ENCODE peak calls at places on chromosomes 3 and 15, in six cellular contexts. One of them, this sample, is unnamed.

GRCh38 chr3:129571605-129572547 is 28.9 kb downstream of the H1-8 start:
- DNase-seq in SK-N-SH: no peak
- DNase-seq in HCT116: no peak
- DNase-seq in HepG2: no peak
- DNase-seq in H1: no peak
- DNase-seq in K562: no peak
- DNase-seq in this sample: no peak

GRCh38 chr3:72560857-72561675 is 287.2 kb downstream of the SHQ1 start:
- DNase-seq in SK-N-SH: no peak
- DNase-seq in HCT116: no peak
- DNase-seq in HepG2: no peak
- DNase-seq in H1: no peak
- DNase-seq in K562: no peak
- DNase-seq in this sample: no peak

GRCh38 chr15:98711810-98712209 is 63.5 kb downstream of the IGF1R start:
- DNase-seq in SK-N-SH: no peak
- DNase-seq in HCT116: no peak
- DNase-seq in HepG2: no peak
- DNase-seq in H1: no peak
- DNase-seq in K562: no peak
- DNase-seq in this sample: no peak

GRCh38 chr3:72346526-72346926 is 501.7 kb downstream of the SHQ1 start:
- DNase-seq in SK-N-SH: no peak
- DNase-seq in HCT116: no peak
- DNase-seq in HepG2: no peak
- DNase-seq in H1: no peak
- DNase-seq in K562: no peak
- DNase-seq in this sample: no peak

GRCh38 chr3:134743006-134743405 is 52.1 kb upstream of the EPHB1 start:
- DNase-seq in SK-N-SH: no peak
- DNase-seq in HCT116: no peak
- DNase-seq in HepG2: no peak
- DNase-seq in H1: no peak
- DNase-seq in K562: no peak
- DNase-seq in this sample: peak; percentile 30

GRCh38 chr3:146159037-146159436 is 1.9 kb downstream of the PLOD2 start:
- DNase-seq in SK-N-SH: no peak
- DNase-seq in HCT116: no peak
- DNase-seq in HepG2: no peak
- DNase-seq in H1: no peak
- DNase-seq in K562: no peak
- DNase-seq in this sample: no peak

GRCh38 chr15:50953302-50953701 is 44.8 kb downstream of the AP4E1 start:
- DNase-seq in SK-N-SH: no peak
- DNase-seq in HCT116: peak; percentile 10
- DNase-seq in HepG2: no peak
- DNase-seq in H1: no peak
- DNase-seq in K562: no peak
- DNase-seq in this sample: no peak

GRCh38 chr3:58178528-58179234 is 32.1 kb downstream of the DNASE1L3 start:
- DNase-seq in SK-N-SH: no peak
- DNase-seq in HCT116: no peak
- DNase-seq in HepG2: no peak
- DNase-seq in H1: no peak
- DNase-seq in K562: no peak
- DNase-seq in this sample: peak; percentile 30

GRCh38 chr3:187082976-187083375 is 56.3 kb downstream of the RPL39L start:
- DNase-seq in SK-N-SH: no peak
- DNase-seq in HCT116: no peak
- DNase-seq in HepG2: no peak
- DNase-seq in H1: no peak
- DNase-seq in K562: no peak
- DNase-seq in this sample: no peak

GRCh38 chr3:69320867-69321266 is 65.0 kb downstream of the FRMD4B start:
- DNase-seq in SK-N-SH: no peak
- DNase-seq in HCT116: no peak
- DNase-seq in HepG2: no peak
- DNase-seq in H1: no peak
- DNase-seq in K562: no peak
- DNase-seq in this sample: no peak

GRCh38 chr3:38343797-38344594 is 2.6 kb upstream of the XYLB start:
- DNase-seq in SK-N-SH: peak; percentile 30
- DNase-seq in HCT116: no peak
- DNase-seq in HepG2: no peak
- DNase-seq in H1: no peak
- DNase-seq in K562: no peak
- DNase-seq in this sample: no peak

GRCh38 chr15:77819271-77819806 is 186.6 kb upstream of the LINGO1 start:
- DNase-seq in SK-N-SH: peak; percentile 79
- DNase-seq in HCT116: no peak
- DNase-seq in HepG2: no peak
- DNase-seq in H1: peak; percentile 61
- DNase-seq in K562: no peak
- DNase-seq in this sample: no peak

GRCh38 chr3:150890831-150891230 is 14.4 kb downstream of the MINDY4B start:
- DNase-seq in SK-N-SH: no peak
- DNase-seq in HCT116: no peak
- DNase-seq in HepG2: no peak
- DNase-seq in H1: no peak
- DNase-seq in K562: no peak
- DNase-seq in this sample: no peak

GRCh38 chr3:57227930-57228733 is 603 bp downstream of the APPL1 start:
- DNase-seq in SK-N-SH: peak; percentile 59
- DNase-seq in HCT116: no peak
- DNase-seq in HepG2: no peak
- DNase-seq in H1: peak; percentile 56
- DNase-seq in K562: peak; percentile 48
- DNase-seq in this sample: peak; percentile 58

GRCh38 chr3:99896482-99896881 is 78.8 kb downstream of the CMSS1 start:
- DNase-seq in SK-N-SH: no peak
- DNase-seq in HCT116: no peak
- DNase-seq in HepG2: no peak
- DNase-seq in H1: no peak
- DNase-seq in K562: no peak
- DNase-seq in this sample: no peak

GRCh38 chr3:108380128-108380795 is 83.9 kb downstream of the HHLA2 start:
- DNase-seq in SK-N-SH: no peak
- DNase-seq in HCT116: no peak
- DNase-seq in HepG2: no peak
- DNase-seq in H1: no peak
- DNase-seq in K562: no peak
- DNase-seq in this sample: no peak

GRCh38 chr3:115518100-115518852 is 105.0 kb upstream of the GAP43 start:
- DNase-seq in SK-N-SH: peak; percentile 83
- DNase-seq in HCT116: peak; percentile 19
- DNase-seq in HepG2: no peak
- DNase-seq in H1: no peak
- DNase-seq in K562: no peak
- DNase-seq in this sample: no peak

GRCh38 chr15:53665930-53666329 is 93.5 kb downstream of the WDR72 start:
- DNase-seq in SK-N-SH: no peak
- DNase-seq in HCT116: no peak
- DNase-seq in HepG2: peak; percentile 18
- DNase-seq in H1: no peak
- DNase-seq in K562: no peak
- DNase-seq in this sample: peak; percentile 22

GRCh38 chr3:187987919-187988318 is 166.0 kb upstream of the LPP start:
- DNase-seq in SK-N-SH: no peak
- DNase-seq in HCT116: no peak
- DNase-seq in HepG2: no peak
- DNase-seq in H1: no peak
- DNase-seq in K562: no peak
- DNase-seq in this sample: no peak

GRCh38 chr15:91942676-91943417 is 89.3 kb downstream of the SLCO3A1 start:
- DNase-seq in SK-N-SH: no peak
- DNase-seq in HCT116: peak; percentile 28
- DNase-seq in HepG2: peak; percentile 27
- DNase-seq in H1: no peak
- DNase-seq in K562: no peak
- DNase-seq in this sample: peak; percentile 31

GRCh38 chr15:61715082-61715481 is 345.2 kb downstream of the VPS13C start:
- DNase-seq in SK-N-SH: no peak
- DNase-seq in HCT116: no peak
- DNase-seq in HepG2: no peak
- DNase-seq in H1: no peak
- DNase-seq in K562: no peak
- DNase-seq in this sample: peak; percentile 61

GRCh38 chr3:102141096-102141912 is 292.0 kb downstream of the NFKBIZ start:
- DNase-seq in SK-N-SH: no peak
- DNase-seq in HCT116: no peak
- DNase-seq in HepG2: no peak
- DNase-seq in H1: no peak
- DNase-seq in K562: no peak
- DNase-seq in this sample: no peak

GRCh38 chr15:84865074-84865569 is 19.3 kb upstream of the SLC28A1 start:
- DNase-seq in SK-N-SH: no peak
- DNase-seq in HCT116: no peak
- DNase-seq in HepG2: no peak
- DNase-seq in H1: no peak
- DNase-seq in K562: no peak
- DNase-seq in this sample: no peak

GRCh38 chr15:48507416-48508065 is 138.0 kb downstream of the FBN1 start:
- DNase-seq in SK-N-SH: peak; percentile 42
- DNase-seq in HCT116: peak; percentile 47
- DNase-seq in HepG2: peak; percentile 43
- DNase-seq in H1: no peak
- DNase-seq in K562: peak; percentile 62
- DNase-seq in this sample: peak; percentile 14

GRCh38 chr15:91263632-91264477 is 163.8 kb downstream of the SV2B start:
- DNase-seq in SK-N-SH: no peak
- DNase-seq in HCT116: no peak
- DNase-seq in HepG2: no peak
- DNase-seq in H1: no peak
- DNase-seq in K562: no peak
- DNase-seq in this sample: peak; percentile 58

GRCh38 chr3:10294030-10294591 is 1.4 kb upstream of the GHRL start:
- DNase-seq in SK-N-SH: no peak
- DNase-seq in HCT116: no peak
- DNase-seq in HepG2: no peak
- DNase-seq in H1: no peak
- DNase-seq in K562: no peak
- DNase-seq in this sample: no peak

GRCh38 chr3:192915306-192915705 is 2.4 kb downstream of the MB21D2 start:
- DNase-seq in SK-N-SH: peak; percentile 21
- DNase-seq in HCT116: no peak
- DNase-seq in HepG2: peak; percentile 41
- DNase-seq in H1: no peak
- DNase-seq in K562: no peak
- DNase-seq in this sample: peak; percentile 56

GRCh38 chr15:90877996-90878395 is 6.3 kb upstream of the FES start:
- DNase-seq in SK-N-SH: no peak
- DNase-seq in HCT116: no peak
- DNase-seq in HepG2: no peak
- DNase-seq in H1: no peak
- DNase-seq in K562: no peak
- DNase-seq in this sample: no peak

GRCh38 chr3:188635258-188636038 is 481.5 kb downstream of the LPP start:
- DNase-seq in SK-N-SH: no peak
- DNase-seq in HCT116: no peak
- DNase-seq in HepG2: no peak
- DNase-seq in H1: no peak
- DNase-seq in K562: no peak
- DNase-seq in this sample: no peak

GRCh38 chr3:177944228-177944661 is 592.0 kb upstream of the KCNMB2 start:
- DNase-seq in SK-N-SH: no peak
- DNase-seq in HCT116: no peak
- DNase-seq in HepG2: no peak
- DNase-seq in H1: no peak
- DNase-seq in K562: no peak
- DNase-seq in this sample: no peak

DNA sequence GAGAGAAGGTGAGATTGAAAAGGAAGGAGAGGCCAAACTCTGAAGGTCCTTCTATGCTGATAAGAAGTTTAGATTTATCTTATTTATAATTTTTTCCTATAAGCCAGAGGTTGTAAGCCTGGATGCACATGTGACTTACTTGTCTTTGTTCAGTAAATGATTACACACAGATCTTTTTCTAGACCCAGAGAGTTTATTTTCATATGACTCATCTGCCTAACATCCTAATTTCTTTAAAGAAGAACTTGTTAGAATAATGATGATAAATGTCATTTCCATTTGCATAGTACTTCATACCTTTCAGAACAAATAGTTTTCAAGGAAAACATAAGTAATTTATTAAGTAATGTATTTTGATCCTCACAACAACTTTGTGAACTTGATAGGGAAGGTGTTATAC is 434.8 kb upstream of the DPH6 start:
- DNase-seq in SK-N-SH: no peak
- DNase-seq in HCT116: no peak
- DNase-seq in HepG2: no peak
- DNase-seq in H1: no peak
- DNase-seq in K562: no peak
- DNase-seq in this sample: no peak
- TF ChIP-seq JUND in SK-N-SH: peak; percentile 58
- TF ChIP-seq JUND in HCT116: no peak
- TF ChIP-seq JUND in HepG2: no peak
- TF ChIP-seq JUND in H1: no peak
- TF ChIP-seq JUND in K562: no peak
- TF ChIP-seq JUND in this sample: no peak

GRCh38 chr3:20040476-20041196 is 390 bp downstream of the KAT2B start:
- DNase-seq in SK-N-SH: peak; percentile 78
- DNase-seq in HCT116: peak; percentile 34
- DNase-seq in HepG2: peak; percentile 27
- DNase-seq in H1: peak; percentile 71
- DNase-seq in K562: peak; percentile 95
- DNase-seq in this sample: peak; percentile 78
- TF ChIP-seq JUND in SK-N-SH: no peak
- TF ChIP-seq JUND in HCT116: no peak
- TF ChIP-seq JUND in HepG2: no peak
- TF ChIP-seq JUND in H1: no peak
- TF ChIP-seq JUND in K562: peak; percentile 36
- TF ChIP-seq JUND in this sample: no peak

DNA sequence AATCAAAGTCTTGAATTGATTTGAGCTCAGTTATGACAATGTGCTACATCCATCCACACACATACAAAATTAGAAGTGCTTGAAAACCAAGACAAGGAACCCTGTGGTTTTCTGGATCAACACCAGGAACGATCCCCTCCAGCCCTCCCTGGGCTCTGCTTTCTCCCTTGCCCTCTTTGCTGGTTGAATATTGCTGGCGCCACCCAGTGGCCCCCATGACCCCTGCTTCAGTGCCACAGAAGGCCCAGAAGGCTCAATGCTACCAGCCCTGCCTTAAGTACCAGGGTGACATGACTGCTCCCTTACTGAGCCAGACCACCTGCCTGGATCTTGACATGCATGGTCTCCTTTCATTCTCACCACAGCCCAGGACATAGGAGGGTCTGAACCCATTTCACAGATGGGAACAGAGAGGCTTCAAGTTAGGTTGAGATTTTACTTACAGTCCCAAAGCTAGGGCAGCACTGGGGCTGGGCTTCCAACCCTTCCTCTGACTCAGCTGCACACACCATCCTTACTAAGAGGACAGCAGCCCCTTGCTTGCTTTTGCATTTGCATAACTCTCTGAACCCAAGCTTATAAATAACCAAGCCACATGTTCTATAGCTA is 15.0 kb downstream of the IL12A start:
- DNase-seq in SK-N-SH: peak; percentile 57
- DNase-seq in HCT116: peak; percentile 48
- DNase-seq in HepG2: peak; percentile 51
- DNase-seq in H1: peak; percentile 76
- DNase-seq in K562: peak; percentile 34
- DNase-seq in this sample: peak; percentile 81
- TF ChIP-seq JUND in SK-N-SH: no peak
- TF ChIP-seq JUND in HCT116: no peak
- TF ChIP-seq JUND in HepG2: no peak
- TF ChIP-seq JUND in H1: peak; percentile 24
- TF ChIP-seq JUND in K562: no peak
- TF ChIP-seq JUND in this sample: no peak

GRCh38 chr3:66031102-66031698 is 7.5 kb downstream of the MAGI1 start:
- DNase-seq in SK-N-SH: no peak
- DNase-seq in HCT116: no peak
- DNase-seq in HepG2: no peak
- DNase-seq in H1: no peak
- DNase-seq in K562: no peak
- DNase-seq in this sample: no peak
- TF ChIP-seq JUND in SK-N-SH: no peak
- TF ChIP-seq JUND in HCT116: no peak
- TF ChIP-seq JUND in HepG2: no peak
- TF ChIP-seq JUND in H1: no peak
- TF ChIP-seq JUND in K562: no peak
- TF ChIP-seq JUND in this sample: no peak